ENCODE peak calls at places on chromosomes 2 and 18, in ten cellular contexts. E is MM.1S, U is IMR-90, V is OCI-LY7, L is neuronal stem cell, N is HCT116, A is mammary epithelial cell, X is A549, G is PC-9, D is endothelial cell of umbilical vein. P is an unnamed sample. For H3K4me1, the result is how much of the 10 kb centered on the place peaks cover.

GRCh38 chr2:63053889-63054725 is 3.5 kb downstream of the OTX1 start:
- DNase-seq in L (peak), X (no peak), N (no peak), D (peak), V (peak), E (no peak), U (no peak), A (no peak), G (no peak), P (no peak)

GRCh38 chr2:201580486-201580885 is 62.8 kb downstream of the TMEM237 start:
- DNase-seq in N (no peak), G (no peak), X (peak), D (peak), L (no peak), U (peak), V (no peak), E (no peak), A (no peak), P (no peak)

GRCh38 chr2:206713770-206714169 is 4.4 kb downstream of the DYTN start:
- DNase-seq in A (no peak), D (no peak), L (no peak), N (no peak), U (no peak), X (no peak), V (no peak), E (peak), G (no peak), P (no peak)

GRCh38 chr2:26283606-26284005 is 38.9 kb downstream of the HADHB start:
- DNase-seq in A (no peak), G (no peak), D (no peak), V (no peak), E (no peak), U (no peak), L (no peak), N (no peak), X (no peak), P (no peak)

GRCh38 chr2:178238144-178238521 is 43.8 kb downstream of the OSBPL6 start:
- DNase-seq in A (peak), N (no peak), D (no peak), E (no peak), V (no peak), X (no peak), L (no peak), U (peak), G (no peak), P (no peak)

GRCh38 chr18:43780782-43781340 is 503.6 kb upstream of the SYT4 start:
- DNase-seq in V (no peak), G (no peak), A (peak), E (no peak), X (no peak), L (no peak), U (peak), N (no peak), D (no peak), P (no peak)

GRCh38 chr2:43778233-43778632 is 4.4 kb downstream of the DYNC2LI1 start:
- DNase-seq in L (no peak), D (no peak), V (no peak), A (no peak), X (no peak), G (no peak), U (no peak), N (no peak), E (no peak), P (no peak)

GRCh38 chr2:227888289-227888688 is 16.9 kb downstream of the DAW1 start:
- DNase-seq in X (peak), L (no peak), D (no peak), G (no peak), E (no peak), N (peak), V (no peak), A (no peak), U (no peak), P (no peak)

GRCh38 chr2:161103451-161103831 is 56.8 kb upstream of the TANK start:
- DNase-seq in L (no peak), D (no peak), V (no peak), X (no peak), E (no peak), A (no peak), N (no peak), G (no peak), U (no peak), P (peak)

GRCh38 chr2:54859997-54860701 is 136.7 kb downstream of the EML6 start:
- DNase-seq in D (no peak), G (no peak), L (no peak), N (no peak), U (peak), V (no peak), X (peak), E (no peak), A (no peak), P (no peak)

GRCh38 chr18:76803814-76804213 is 18.5 kb upstream of the ZNF236 start:
- DNase-seq in U (peak), N (no peak), V (peak), A (peak), X (peak), E (peak), L (peak), G (peak), D (peak), P (peak)

GRCh38 chr2:143083636-143084035 is 45.6 kb upstream of the ARHGAP15 start:
- DNase-seq in N (no peak), X (no peak), L (no peak), V (no peak), D (peak), A (peak), G (no peak), E (peak), U (peak), P (no peak)

GRCh38 chr2:37982147-37982582 is 57.1 kb downstream of the RMDN2 start:
- DNase-seq in V (peak), L (peak), U (peak), X (no peak), E (peak), A (peak), G (peak), D (peak), N (peak), P (peak)
- H3K4me2 ChIP-seq in V (no peak), L (no peak), U (peak), X (peak), E (peak), A (peak), G (peak), D (peak), N (peak), P (no peak)

GRCh38 chr2:219520079-219520478 is 5.8 kb downstream of the ASIC4 start:
- DNase-seq in D (no peak), V (no peak), N (no peak), U (no peak), A (no peak), G (no peak), X (no peak), E (no peak), L (no peak), P (no peak)
- H3K4me1 ChIP-seq in D (under half), V (under half), N (under half), U (under half), A (under half), G (under half), X (under half), E (under half), L (under half), P (under half)

GRCh38 chr2:236951830-236952475 is 133.7 kb upstream of the COPS8 start:
- DNase-seq in X (no peak), A (no peak), D (no peak), N (no peak), E (no peak), G (no peak), V (no peak), L (no peak), U (no peak), P (no peak)
- H3K4me2 ChIP-seq in X (no peak), A (no peak), D (no peak), N (no peak), E (no peak), G (no peak), V (no peak), L (no peak), U (no peak), P (no peak)

DNA sequence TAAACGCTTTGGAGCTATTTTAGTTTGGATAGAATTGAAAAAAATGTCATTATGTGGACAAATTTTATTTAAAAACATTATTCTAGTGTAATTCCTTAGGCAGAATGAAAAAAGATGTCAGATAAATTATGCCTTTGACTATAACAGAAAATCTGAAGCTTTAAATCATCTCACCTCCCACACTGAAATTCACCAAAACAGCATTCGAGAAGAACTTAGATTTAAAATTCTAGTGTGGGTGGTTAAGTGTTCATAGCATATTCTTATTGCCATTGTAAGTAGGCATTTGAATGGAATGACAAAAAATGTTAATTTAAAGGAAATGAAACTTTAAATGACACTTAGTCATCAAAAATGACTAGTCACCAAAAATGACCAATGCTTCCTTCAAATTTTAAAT is 7.1 kb upstream of the ZNF407 start:
- DNase-seq in G (no peak), N (no peak), V (no peak), L (no peak), D (no peak), E (no peak), A (no peak), U (no peak), X (no peak), P (no peak)
- H3K4me1 ChIP-seq in G (under half), N (under half), V (under half), L (under half), D (under half), E (under half), A (under half), U (under half), X (under half), P (under half)

DNA sequence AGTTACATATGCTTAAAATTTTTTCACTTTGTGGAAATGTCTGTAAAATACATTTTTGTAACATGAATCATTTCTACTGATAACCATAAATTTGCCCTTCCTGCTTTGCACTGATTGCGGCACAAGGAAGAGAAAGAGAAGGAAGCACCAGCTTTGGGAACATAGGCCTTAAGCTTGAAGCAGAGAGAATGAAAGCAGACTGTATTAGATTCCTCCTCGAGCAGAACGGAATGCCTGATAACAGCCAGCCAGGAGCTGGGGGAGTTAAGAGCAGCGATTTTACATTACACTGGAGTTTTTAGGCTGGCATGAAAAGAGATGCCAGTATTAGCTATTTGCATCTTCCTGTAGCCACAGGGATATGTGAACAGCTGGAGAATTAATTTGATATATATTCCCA is 33.5 kb downstream of the CRIM1 start:
- DNase-seq in U (peak), X (no peak), E (no peak), L (no peak), N (no peak), D (peak), A (no peak), G (no peak), V (no peak), P (no peak)
- H3K4me2 ChIP-seq in U (peak), X (peak), E (no peak), L (no peak), N (no peak), D (peak), A (peak), G (peak), V (no peak), P (no peak)

P was measured in Karpas-422.